ENCODE peak calls at places on chromosome 12, in seven cellular contexts. One of them, this sample, is unnamed.

GRCh38 chr12:78406213-78406612 is 458.4 kb upstream of the SYT1 start:
- DNase-seq in cardiac muscle cell: no peak
- DNase-seq in glutamatergic neuron: no peak
- DNase-seq in BJ: no peak
- DNase-seq in pancreas: no peak
- DNase-seq in neural progenitor cell: no peak
- DNase-seq in heart right ventricle: no peak
- DNase-seq in this sample: no peak

GRCh38 chr12:91172051-91172450 is 10.6 kb downstream of the DCN start:
- DNase-seq in glutamatergic neuron: no peak
- DNase-seq in neural progenitor cell: no peak
- DNase-seq in heart right ventricle: no peak
- DNase-seq in BJ: no peak
- DNase-seq in pancreas: no peak
- DNase-seq in cardiac muscle cell: no peak
- DNase-seq in this sample: no peak

GRCh38 chr12:65690477-65690876 is 133.8 kb upstream of the HMGA2 start:
- DNase-seq in glutamatergic neuron: no peak
- DNase-seq in pancreas: no peak
- DNase-seq in neural progenitor cell: no peak
- DNase-seq in heart right ventricle: no peak
- DNase-seq in cardiac muscle cell: no peak
- DNase-seq in BJ: no peak
- DNase-seq in this sample: no peak

GRCh38 chr12:121441555-121441954 is 41.6 kb downstream of the RNF34 start:
- DNase-seq in glutamatergic neuron: no peak
- DNase-seq in BJ: no peak
- DNase-seq in neural progenitor cell: no peak
- DNase-seq in heart right ventricle: no peak
- DNase-seq in pancreas: no peak
- DNase-seq in cardiac muscle cell: no peak
- DNase-seq in this sample: no peak

GRCh38 chr12:32302218-32302826 is 97.0 kb upstream of the FGD4 start:
- DNase-seq in cardiac muscle cell: peak; percentile 60
- DNase-seq in pancreas: peak; percentile 24
- DNase-seq in BJ: no peak
- DNase-seq in glutamatergic neuron: no peak
- DNase-seq in neural progenitor cell: peak; percentile 46
- DNase-seq in heart right ventricle: no peak
- DNase-seq in this sample: no peak

GRCh38 chr12:67099858-67100257 is 169.3 kb upstream of the CAND1 start:
- DNase-seq in cardiac muscle cell: peak; percentile 69
- DNase-seq in glutamatergic neuron: no peak
- DNase-seq in pancreas: no peak
- DNase-seq in BJ: no peak
- DNase-seq in neural progenitor cell: no peak
- DNase-seq in heart right ventricle: peak; percentile 8
- DNase-seq in this sample: no peak

GRCh38 chr12:121708313-121709063 is 4.1 kb upstream of the TMEM120B start:
- DNase-seq in BJ: no peak
- DNase-seq in cardiac muscle cell: no peak
- DNase-seq in neural progenitor cell: no peak
- DNase-seq in pancreas: no peak
- DNase-seq in glutamatergic neuron: no peak
- DNase-seq in heart right ventricle: no peak
- DNase-seq in this sample: no peak

GRCh38 chr12:121190523-121191031 is 19.4 kb upstream of the P2RX4 start:
- DNase-seq in pancreas: no peak
- DNase-seq in glutamatergic neuron: no peak
- DNase-seq in heart right ventricle: no peak
- DNase-seq in BJ: peak; percentile 89
- DNase-seq in cardiac muscle cell: no peak
- DNase-seq in neural progenitor cell: no peak
- DNase-seq in this sample: peak; percentile 67

GRCh38 chr12:21823581-21823980 is 49.1 kb upstream of the KCNJ8 start:
- DNase-seq in BJ: no peak
- DNase-seq in glutamatergic neuron: no peak
- DNase-seq in pancreas: no peak
- DNase-seq in neural progenitor cell: no peak
- DNase-seq in heart right ventricle: peak; percentile 43
- DNase-seq in cardiac muscle cell: no peak
- DNase-seq in this sample: no peak

GRCh38 chr12:116813271-116814041 is 67.8 kb downstream of the HRK start:
- DNase-seq in heart right ventricle: no peak
- DNase-seq in cardiac muscle cell: no peak
- DNase-seq in glutamatergic neuron: no peak
- DNase-seq in pancreas: no peak
- DNase-seq in BJ: no peak
- DNase-seq in neural progenitor cell: no peak
- DNase-seq in this sample: no peak

GRCh38 chr12:50302686-50303085 is 19.4 kb upstream of the LIMA1 start:
- DNase-seq in neural progenitor cell: no peak
- DNase-seq in pancreas: no peak
- DNase-seq in BJ: peak; percentile 71
- DNase-seq in cardiac muscle cell: no peak
- DNase-seq in glutamatergic neuron: no peak
- DNase-seq in heart right ventricle: no peak
- DNase-seq in this sample: no peak

GRCh38 chr12:93234641-93235040 is 143.1 kb upstream of the NUDT4 start:
- DNase-seq in glutamatergic neuron: no peak
- DNase-seq in BJ: no peak
- DNase-seq in cardiac muscle cell: no peak
- DNase-seq in pancreas: peak; percentile 57
- DNase-seq in heart right ventricle: no peak
- DNase-seq in neural progenitor cell: no peak
- DNase-seq in this sample: no peak

GRCh38 chr12:64671682-64672081 is 61.4 kb downstream of the RASSF3 start:
- DNase-seq in neural progenitor cell: no peak
- DNase-seq in heart right ventricle: no peak
- DNase-seq in BJ: no peak
- DNase-seq in pancreas: no peak
- DNase-seq in glutamatergic neuron: no peak
- DNase-seq in cardiac muscle cell: no peak
- DNase-seq in this sample: no peak

GRCh38 chr12:7075931-7076330 is 15.4 kb downstream of the C1S start:
- DNase-seq in cardiac muscle cell: no peak
- DNase-seq in heart right ventricle: no peak
- DNase-seq in BJ: peak; percentile 56
- DNase-seq in pancreas: no peak
- DNase-seq in neural progenitor cell: no peak
- DNase-seq in glutamatergic neuron: no peak
- DNase-seq in this sample: peak; percentile 86

GRCh38 chr12:6276247-6276887 is 34.1 kb upstream of the PLEKHG6 start:
- DNase-seq in pancreas: no peak
- DNase-seq in glutamatergic neuron: no peak
- DNase-seq in BJ: no peak
- DNase-seq in neural progenitor cell: no peak
- DNase-seq in cardiac muscle cell: no peak
- DNase-seq in heart right ventricle: no peak
- DNase-seq in this sample: no peak

GRCh38 chr12:65657635-65658034 is 166.6 kb upstream of the HMGA2 start:
- DNase-seq in BJ: no peak
- DNase-seq in pancreas: no peak
- DNase-seq in cardiac muscle cell: no peak
- DNase-seq in glutamatergic neuron: no peak
- DNase-seq in neural progenitor cell: no peak
- DNase-seq in heart right ventricle: no peak
- DNase-seq in this sample: no peak

GRCh38 chr12:6233121-6233971 is 33.1 kb downstream of the CD9 start:
- DNase-seq in neural progenitor cell: no peak
- DNase-seq in BJ: no peak
- DNase-seq in cardiac muscle cell: no peak
- DNase-seq in glutamatergic neuron: no peak
- DNase-seq in heart right ventricle: peak; percentile 45
- DNase-seq in pancreas: peak; percentile 47
- DNase-seq in this sample: no peak

GRCh38 chr12:104546575-104546974 is 89.8 kb downstream of the CHST11 start:
- DNase-seq in heart right ventricle: no peak
- DNase-seq in glutamatergic neuron: no peak
- DNase-seq in cardiac muscle cell: no peak
- DNase-seq in pancreas: no peak
- DNase-seq in neural progenitor cell: no peak
- DNase-seq in BJ: no peak
- DNase-seq in this sample: no peak

GRCh38 chr12:120072472-120072871 is 44.1 kb downstream of the RAB35 start:
- DNase-seq in BJ: no peak
- DNase-seq in glutamatergic neuron: no peak
- DNase-seq in pancreas: no peak
- DNase-seq in cardiac muscle cell: no peak
- DNase-seq in neural progenitor cell: no peak
- DNase-seq in heart right ventricle: no peak
- DNase-seq in this sample: no peak

GRCh38 chr12:79053394-79053793 is 188.8 kb downstream of the SYT1 start:
- DNase-seq in heart right ventricle: no peak
- DNase-seq in neural progenitor cell: no peak
- DNase-seq in glutamatergic neuron: no peak
- DNase-seq in BJ: no peak
- DNase-seq in pancreas: no peak
- DNase-seq in cardiac muscle cell: no peak
- DNase-seq in this sample: no peak

GRCh38 chr12:115584156-115584555 is 693.3 kb downstream of the MED13L start:
- DNase-seq in neural progenitor cell: no peak
- DNase-seq in pancreas: no peak
- DNase-seq in heart right ventricle: no peak
- DNase-seq in cardiac muscle cell: no peak
- DNase-seq in glutamatergic neuron: no peak
- DNase-seq in BJ: no peak
- DNase-seq in this sample: no peak

DNA sequence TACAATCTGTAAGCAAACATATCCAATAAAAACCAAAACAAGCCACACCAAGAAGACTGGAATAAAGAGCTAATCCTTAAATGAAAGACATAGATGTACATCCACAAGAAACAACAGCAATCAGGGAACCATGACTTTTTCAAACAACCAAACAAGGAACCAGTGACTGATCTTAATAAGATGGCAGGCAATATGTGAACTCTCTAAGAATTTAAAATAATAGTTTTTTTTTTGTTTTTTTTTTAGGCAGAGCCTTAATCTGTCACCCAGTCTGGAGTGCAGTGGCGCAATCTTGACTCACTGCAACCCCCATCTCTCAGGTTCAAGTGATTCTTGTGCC is 52.9 kb upstream of the CAPRIN2 start:
- DNase-seq in cardiac muscle cell: no peak
- DNase-seq in heart right ventricle: no peak
- DNase-seq in glutamatergic neuron: no peak
- DNase-seq in neural progenitor cell: no peak
- DNase-seq in BJ: no peak
- DNase-seq in pancreas: no peak
- DNase-seq in this sample: no peak
- TF ChIP-seq CTCF in cardiac muscle cell: no peak
- TF ChIP-seq CTCF in heart right ventricle: no peak
- TF ChIP-seq CTCF in glutamatergic neuron: peak; percentile 14
- TF ChIP-seq CTCF in neural progenitor cell: no peak
- TF ChIP-seq CTCF in BJ: no peak
- TF ChIP-seq CTCF in pancreas: no peak
- TF ChIP-seq CTCF in this sample: no peak

GRCh38 chr12:124716208-124717141 is 147.2 kb downstream of the SCARB1 start:
- DNase-seq in BJ: no peak
- DNase-seq in cardiac muscle cell: no peak
- DNase-seq in glutamatergic neuron: no peak
- DNase-seq in pancreas: no peak
- DNase-seq in neural progenitor cell: no peak
- DNase-seq in heart right ventricle: no peak
- DNase-seq in this sample: no peak
- TF ChIP-seq CTCF in BJ: no peak
- TF ChIP-seq CTCF in cardiac muscle cell: no peak
- TF ChIP-seq CTCF in glutamatergic neuron: no peak
- TF ChIP-seq CTCF in pancreas: no peak
- TF ChIP-seq CTCF in neural progenitor cell: no peak
- TF ChIP-seq CTCF in heart right ventricle: no peak
- TF ChIP-seq CTCF in this sample: no peak

DNA sequence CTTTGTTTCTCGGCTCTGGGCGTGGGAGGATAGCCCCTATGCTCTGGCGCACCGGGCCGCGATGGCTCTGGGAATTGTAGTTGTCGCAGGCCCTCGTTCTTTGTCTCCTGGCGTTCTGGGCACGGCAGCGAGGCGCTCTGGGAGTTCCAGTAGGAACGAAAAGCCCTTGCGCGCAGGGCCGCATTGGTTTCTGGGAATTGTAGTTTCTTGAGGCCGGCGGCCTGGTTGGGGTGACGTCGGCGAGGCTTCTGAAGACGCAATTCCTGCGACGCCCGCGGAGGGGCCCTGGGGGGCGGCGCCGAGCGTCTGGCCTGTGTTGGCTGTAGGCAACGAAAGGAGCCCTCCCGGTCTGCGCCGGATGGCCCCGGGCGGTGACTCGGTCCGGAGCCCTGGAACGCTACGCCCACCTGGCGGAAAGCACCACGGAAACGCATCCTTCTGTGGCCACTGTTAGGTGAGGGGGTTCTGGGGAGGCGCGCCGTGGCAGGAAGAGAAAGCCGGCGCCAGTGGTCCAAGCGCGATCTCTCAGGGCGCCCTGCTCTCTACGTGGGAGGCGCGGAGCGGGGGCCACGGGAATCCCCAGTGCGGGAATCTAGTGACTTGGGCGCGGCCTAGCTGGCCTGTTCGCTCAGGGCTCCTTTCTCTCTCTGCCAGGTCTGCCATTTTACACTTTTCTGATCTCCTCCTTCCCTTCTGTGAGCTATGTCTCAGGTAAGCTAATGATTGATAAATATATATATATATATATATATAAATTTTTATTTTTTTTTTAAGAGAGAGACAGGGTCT is at the start of gene ZNF140:
- DNase-seq in neural progenitor cell: peak; percentile 99
- DNase-seq in cardiac muscle cell: peak; percentile 99
- DNase-seq in BJ: peak; percentile 82
- DNase-seq in glutamatergic neuron: peak; percentile 98
- DNase-seq in pancreas: peak; percentile 97
- DNase-seq in heart right ventricle: peak; percentile 97
- DNase-seq in this sample: peak; percentile 92
- TF ChIP-seq CTCF in neural progenitor cell: no peak
- TF ChIP-seq CTCF in cardiac muscle cell: peak; percentile 18
- TF ChIP-seq CTCF in BJ: peak; percentile 25
- TF ChIP-seq CTCF in glutamatergic neuron: peak; percentile 54
- TF ChIP-seq CTCF in pancreas: peak; percentile 23
- TF ChIP-seq CTCF in heart right ventricle: peak; percentile 41
- TF ChIP-seq CTCF in this sample: peak; percentile 1

GRCh38 chr12:54019924-54020586 is 8.2 kb upstream of the HOXC6 start:
- DNase-seq in BJ: no peak
- DNase-seq in cardiac muscle cell: peak; percentile 63
- DNase-seq in heart right ventricle: peak; percentile 42
- DNase-seq in neural progenitor cell: no peak
- DNase-seq in pancreas: no peak
- DNase-seq in glutamatergic neuron: no peak
- DNase-seq in this sample: no peak
- TF ChIP-seq CTCF in BJ: no peak
- TF ChIP-seq CTCF in cardiac muscle cell: no peak
- TF ChIP-seq CTCF in heart right ventricle: no peak
- TF ChIP-seq CTCF in neural progenitor cell: no peak
- TF ChIP-seq CTCF in pancreas: no peak
- TF ChIP-seq CTCF in glutamatergic neuron: no peak
- TF ChIP-seq CTCF in this sample: no peak

GRCh38 chr12:76031414-76032042 is at the start of gene PHLDA1:
- DNase-seq in BJ: peak; percentile 75
- DNase-seq in pancreas: peak; percentile 95
- DNase-seq in glutamatergic neuron: peak; percentile 98
- DNase-seq in neural progenitor cell: peak; percentile 93
- DNase-seq in heart right ventricle: peak; percentile 96
- DNase-seq in cardiac muscle cell: peak; percentile 95
- DNase-seq in this sample: peak; percentile 98
- TF ChIP-seq CTCF in BJ: peak; percentile 78
- TF ChIP-seq CTCF in pancreas: peak; percentile 54
- TF ChIP-seq CTCF in glutamatergic neuron: peak; percentile 73
- TF ChIP-seq CTCF in neural progenitor cell: peak; percentile 42
- TF ChIP-seq CTCF in heart right ventricle: peak; percentile 59
- TF ChIP-seq CTCF in cardiac muscle cell: peak; percentile 55
- TF ChIP-seq CTCF in this sample: peak; percentile 61

This sample was measured in AG09319.